ENCODE peak calls at places on chromosomes 2 and 18, in nine cellular contexts. B is A549, F is IMR-90, P is colonic mucosa, A is AG04450, M is AG10803, G is fibroblast of lung, V is heart left ventricle, Z is hepatocyte. U is an unnamed sample.

GRCh38 chr18:34003687-34004086 is 221.0 kb downstream of the NOL4 start:
- DNase-seq in B (no peak), F (no peak), Z (no peak), G (no peak), P (no peak), V (no peak), M (no peak), A (no peak), U (no peak)

GRCh38 chr18:70172225-70172624 is 33.3 kb downstream of the RTTN start:
- DNase-seq in Z (no peak), G (peak; percentile 61), P (no peak), B (no peak), V (no peak), A (no peak), M (peak; percentile 38), F (peak; percentile 39), U (peak; percentile 17)

GRCh38 chr2:7015007-7015950 is 98.1 kb downstream of the RNF144A start:
- DNase-seq in Z (no peak), V (no peak), A (no peak), M (no peak), B (no peak), F (no peak), G (no peak), P (no peak), U (no peak)

GRCh38 chr2:208266641-208267335 is 733 bp downstream of the PIKFYVE start:
- DNase-seq in A (no peak), F (peak; percentile 41), Z (no peak), V (no peak), B (no peak), G (peak; percentile 59), M (peak; percentile 18), P (no peak), U (no peak)

GRCh38 chr2:54081574-54081973 is 33.8 kb upstream of the ACYP2 start:
- DNase-seq in F (peak; percentile 57), A (no peak), B (no peak), M (no peak), V (no peak), P (no peak), G (no peak), Z (no peak), U (peak; percentile 92)

GRCh38 chr2:223993634-223994232 is 36.5 kb downstream of the MRPL44 start:
- DNase-seq in Z (peak; percentile 87), A (peak; percentile 53), M (peak; percentile 89), V (peak; percentile 58), G (peak; percentile 90), P (peak; percentile 78), F (peak; percentile 82), B (peak; percentile 65), U (peak; percentile 79)

GRCh38 chr2:9310827-9311226 is 104.2 kb downstream of the ASAP2 start:
- DNase-seq in P (no peak), B (peak; percentile 18), V (no peak), Z (no peak), F (no peak), G (no peak), M (peak; percentile 41), A (no peak), U (no peak)

GRCh38 chr18:23259701-23260661 is 124.7 kb downstream of the CABLES1 start:
- DNase-seq in G (peak; percentile 66), Z (peak; percentile 89), P (peak; percentile 79), V (peak; percentile 82), A (peak; percentile 37), B (no peak), M (peak; percentile 80), F (peak; percentile 82), U (peak; percentile 67)

GRCh38 chr2:235112365-235112764 is 160.5 kb downstream of the SH3BP4 start:
- DNase-seq in V (no peak), F (no peak), B (no peak), A (no peak), Z (no peak), P (no peak), G (no peak), M (no peak), U (no peak)

GRCh38 chr2:43130548-43130875 is 95.9 kb downstream of the ZFP36L2 start:
- DNase-seq in G (no peak), Z (no peak), F (no peak), A (no peak), V (no peak), B (no peak), M (no peak), P (no peak), U (no peak)
- H3K4me3 ChIP-seq in G (no peak overlapping the region), Z (no peak overlapping the region), F (no peak overlapping the region), A (no peak overlapping the region), V (no peak overlapping the region), B (no peak overlapping the region), M (no peak overlapping the region), P (no peak overlapping the region), U (no peak overlapping the region)

DNA sequence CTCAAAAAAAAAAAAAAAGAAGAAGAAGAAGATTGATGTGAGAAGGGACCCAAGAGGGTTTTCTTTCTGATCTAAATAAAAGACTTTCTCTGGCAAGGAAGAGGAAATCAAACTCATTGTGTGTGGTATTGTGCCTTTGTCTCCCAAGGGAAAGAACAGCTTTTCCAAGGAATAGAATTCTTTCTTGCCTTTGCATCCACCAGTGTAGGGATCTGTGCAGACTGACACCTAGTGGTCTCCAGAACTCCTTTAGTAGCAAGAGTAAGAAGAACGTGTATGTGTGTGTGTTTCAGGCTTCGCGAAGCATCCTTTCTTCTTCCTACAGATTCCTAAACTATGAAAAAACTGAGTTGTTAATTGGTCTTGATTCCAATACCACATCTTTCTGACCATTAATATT is 33.5 kb upstream of the CRIM1 start:
- DNase-seq in M (peak; percentile 64), B (no peak), A (no peak), F (peak; percentile 70), P (no peak), V (no peak), G (peak; percentile 68), Z (peak; percentile 61), U (no peak)
- TF ChIP-seq CTCF in M (peak; percentile 72), B (peak; percentile 67), A (peak; percentile 76), F (peak; percentile 57), P (peak; percentile 10), V (peak; percentile 54), G (peak; percentile 61), Z (peak; percentile 60), U (peak; percentile 19)

GRCh38 chr2:38218995-38219394 is 143.0 kb upstream of the CYP1B1 start:
- DNase-seq in P (no peak), B (no peak), Z (no peak), A (no peak), G (no peak), M (no peak), F (no peak), V (no peak), U (no peak)
- H3K4me3 ChIP-seq in P (no peak overlapping the region), B (no peak overlapping the region), Z (no peak overlapping the region), A (no peak overlapping the region), G (no peak overlapping the region), M (no peak overlapping the region), F (no peak overlapping the region), V (no peak overlapping the region), U (no peak overlapping the region)

GRCh38 chr2:105055613-105056012 is 17.7 kb downstream of the MRPS9 start:
- DNase-seq in A (no peak), F (no peak), P (no peak), B (no peak), Z (no peak), M (no peak), G (no peak), V (no peak), U (no peak)
- TF ChIP-seq CTCF in A (no peak), F (no peak), P (no peak), B (no peak), Z (no peak), M (no peak), G (no peak), V (no peak), U (no peak)

GRCh38 chr18:49563701-49564100 is 1.8 kb downstream of the LIPG start:
- DNase-seq in F (no peak), Z (no peak), B (no peak), A (no peak), P (no peak), M (no peak), G (no peak), V (no peak), U (no peak)
- H3K4me3 ChIP-seq in F (no peak overlapping the region), Z (peak overlapping the region; percentile 59), B (no peak overlapping the region), A (no peak overlapping the region), P (peak overlapping the region; percentile 45), M (no peak overlapping the region), G (no peak overlapping the region), V (no peak overlapping the region), U (no peak overlapping the region)

DNA sequence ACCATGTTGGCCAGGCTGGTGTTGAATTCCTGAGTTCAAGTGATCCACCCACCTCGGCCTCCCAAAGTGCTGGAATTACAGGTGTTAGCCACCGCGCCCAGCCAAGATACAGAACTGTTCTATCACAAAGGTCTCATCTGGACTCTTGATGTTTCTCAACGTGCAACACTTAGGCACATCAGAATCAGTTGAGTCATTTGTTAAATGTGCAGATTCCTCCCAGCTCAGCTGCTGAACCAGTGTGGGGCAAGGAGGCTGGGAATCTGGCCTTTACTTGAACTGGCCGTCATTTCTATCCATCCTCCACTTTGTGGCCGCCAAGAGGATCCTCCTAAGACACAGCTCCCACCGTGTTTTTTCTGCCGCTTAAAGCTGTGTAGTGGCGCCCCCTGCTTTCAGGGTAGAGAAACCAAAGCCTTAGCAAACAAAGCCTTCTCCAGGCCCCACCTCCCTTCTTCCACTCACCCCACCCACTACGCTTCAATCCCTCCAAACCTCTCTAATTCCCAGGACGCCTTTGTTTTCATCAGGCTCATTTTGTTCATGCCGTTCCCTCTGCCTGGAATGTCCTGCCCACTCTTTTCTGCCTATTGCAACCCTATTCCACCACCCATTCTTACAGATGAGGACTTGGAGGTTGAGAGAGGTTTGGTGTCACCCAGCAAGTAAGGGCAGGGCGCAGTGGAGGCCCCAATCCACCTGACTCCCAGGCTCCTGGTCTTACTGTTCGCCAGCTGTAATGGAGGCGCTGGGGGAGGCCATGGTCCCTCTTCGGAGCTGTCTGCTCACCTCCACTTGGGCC is 776 bp upstream of the SPEG start:
- DNase-seq in M (peak; percentile 66), F (peak; percentile 71), V (peak; percentile 56), A (no peak), G (peak; percentile 72), Z (no peak), B (no peak), P (no peak), U (peak; percentile 27)
- TF ChIP-seq CTCF in M (peak; percentile 57), F (peak; percentile 60), V (peak; percentile 54), A (peak; percentile 57), G (peak; percentile 40), Z (peak; percentile 42), B (peak; percentile 32), P (no peak), U (peak; percentile 29)

GRCh38 chr18:79395308-79395640 is 456 bp upstream of the NFATC1 start:
- DNase-seq in M (no peak), B (no peak), Z (no peak), F (no peak), G (no peak), P (no peak), A (no peak), V (no peak), U (no peak)
- H3K4me3 ChIP-seq in M (peak overlapping the region; percentile 5), B (peak overlapping the region; percentile 52), Z (no peak overlapping the region), F (no peak overlapping the region), G (no peak overlapping the region), P (no peak overlapping the region), A (no peak overlapping the region), V (peak overlapping the region; percentile 77), U (no peak overlapping the region)

U was measured in GM12865.